ENCODE peak calls at places on chromosomes 1 and 21, in six cellular contexts. One of them, this sample, is unnamed.
A peak's percentile ranks its signal among the peaks of the same experiment; 100 is the strongest.

GRCh38 chr1:12622506-12622905 is 4.5 kb upstream of the DHRS3 start:
- DNase-seq in HEK293T: no peak
- DNase-seq in smooth muscle cell of the brain vasculature: no peak
- DNase-seq in AG09319: no peak
- DNase-seq in activated CD4-positive, alpha-beta T cell treated with anti-CD3 and anti-CD28 coated beads, Interleukin-2, amount 50 U/mL, for 1 hour: no peak
- DNase-seq in NCI-H1092: no peak
- DNase-seq in this sample: no peak

GRCh38 chr1:160208179-160209040 is 3.2 kb downstream of the PEA15 start:
- DNase-seq in HEK293T: no peak
- DNase-seq in smooth muscle cell of the brain vasculature: no peak
- DNase-seq in AG09319: no peak
- DNase-seq in activated CD4-positive, alpha-beta T cell treated with anti-CD3 and anti-CD28 coated beads, Interleukin-2, amount 50 U/mL, for 1 hour: no peak
- DNase-seq in NCI-H1092: no peak
- DNase-seq in this sample: no peak

GRCh38 chr1:179445593-179445992 is 79.8 kb downstream of the AXDND1 start:
- DNase-seq in HEK293T: no peak
- DNase-seq in smooth muscle cell of the brain vasculature: no peak
- DNase-seq in AG09319: no peak
- DNase-seq in activated CD4-positive, alpha-beta T cell treated with anti-CD3 and anti-CD28 coated beads, Interleukin-2, amount 50 U/mL, for 1 hour: no peak
- DNase-seq in NCI-H1092: no peak
- DNase-seq in this sample: no peak

GRCh38 chr1:1407101-1407956 is at the start of gene MRPL20:
- DNase-seq in HEK293T: peak; percentile 93
- DNase-seq in smooth muscle cell of the brain vasculature: peak; percentile 67
- DNase-seq in AG09319: peak; percentile 58
- DNase-seq in activated CD4-positive, alpha-beta T cell treated with anti-CD3 and anti-CD28 coated beads, Interleukin-2, amount 50 U/mL, for 1 hour: peak; percentile 96
- DNase-seq in NCI-H1092: peak; percentile 83
- DNase-seq in this sample: peak; percentile 87

GRCh38 chr1:245045087-245045881 is 109.5 kb upstream of the KIF26B start:
- DNase-seq in HEK293T: no peak
- DNase-seq in smooth muscle cell of the brain vasculature: no peak
- DNase-seq in AG09319: no peak
- DNase-seq in activated CD4-positive, alpha-beta T cell treated with anti-CD3 and anti-CD28 coated beads, Interleukin-2, amount 50 U/mL, for 1 hour: no peak
- DNase-seq in NCI-H1092: no peak
- DNase-seq in this sample: no peak

GRCh38 chr21:28473530-28474225 is 519.0 kb downstream of the LTN1 start:
- DNase-seq in HEK293T: no peak
- DNase-seq in smooth muscle cell of the brain vasculature: no peak
- DNase-seq in AG09319: no peak
- DNase-seq in activated CD4-positive, alpha-beta T cell treated with anti-CD3 and anti-CD28 coated beads, Interleukin-2, amount 50 U/mL, for 1 hour: no peak
- DNase-seq in NCI-H1092: no peak
- DNase-seq in this sample: no peak

GRCh38 chr1:93028542-93028941 is 50.5 kb upstream of the MTF2 start:
- DNase-seq in HEK293T: no peak
- DNase-seq in smooth muscle cell of the brain vasculature: no peak
- DNase-seq in AG09319: no peak
- DNase-seq in activated CD4-positive, alpha-beta T cell treated with anti-CD3 and anti-CD28 coated beads, Interleukin-2, amount 50 U/mL, for 1 hour: no peak
- DNase-seq in NCI-H1092: no peak
- DNase-seq in this sample: no peak

GRCh38 chr21:33896691-33897090 is 18.9 kb downstream of the ATP5PO start:
- DNase-seq in HEK293T: no peak
- DNase-seq in smooth muscle cell of the brain vasculature: no peak
- DNase-seq in AG09319: no peak
- DNase-seq in activated CD4-positive, alpha-beta T cell treated with anti-CD3 and anti-CD28 coated beads, Interleukin-2, amount 50 U/mL, for 1 hour: no peak
- DNase-seq in NCI-H1092: no peak
- DNase-seq in this sample: no peak

GRCh38 chr1:10189659-10190058 is 20.7 kb upstream of the KIF1B start:
- DNase-seq in HEK293T: no peak
- DNase-seq in smooth muscle cell of the brain vasculature: no peak
- DNase-seq in AG09319: no peak
- DNase-seq in activated CD4-positive, alpha-beta T cell treated with anti-CD3 and anti-CD28 coated beads, Interleukin-2, amount 50 U/mL, for 1 hour: no peak
- DNase-seq in NCI-H1092: no peak
- DNase-seq in this sample: no peak

GRCh38 chr1:13585996-13586395 is 2.4 kb downstream of the PDPN start:
- DNase-seq in HEK293T: no peak
- DNase-seq in smooth muscle cell of the brain vasculature: no peak
- DNase-seq in AG09319: no peak
- DNase-seq in activated CD4-positive, alpha-beta T cell treated with anti-CD3 and anti-CD28 coated beads, Interleukin-2, amount 50 U/mL, for 1 hour: no peak
- DNase-seq in NCI-H1092: no peak
- DNase-seq in this sample: no peak

GRCh38 chr1:232034547-232034946 is 408.0 kb downstream of the DISC1 start:
- DNase-seq in HEK293T: no peak
- DNase-seq in smooth muscle cell of the brain vasculature: no peak
- DNase-seq in AG09319: peak; percentile 16
- DNase-seq in activated CD4-positive, alpha-beta T cell treated with anti-CD3 and anti-CD28 coated beads, Interleukin-2, amount 50 U/mL, for 1 hour: no peak
- DNase-seq in NCI-H1092: no peak
- DNase-seq in this sample: no peak

GRCh38 chr1:201760516-201760915 is 68.4 kb upstream of the IPO9 start:
- DNase-seq in HEK293T: no peak
- DNase-seq in smooth muscle cell of the brain vasculature: no peak
- DNase-seq in AG09319: no peak
- DNase-seq in activated CD4-positive, alpha-beta T cell treated with anti-CD3 and anti-CD28 coated beads, Interleukin-2, amount 50 U/mL, for 1 hour: no peak
- DNase-seq in NCI-H1092: no peak
- DNase-seq in this sample: no peak

GRCh38 chr1:70140343-70140742 is 65.0 kb downstream of the LRRC40 start:
- DNase-seq in HEK293T: no peak
- DNase-seq in smooth muscle cell of the brain vasculature: no peak
- DNase-seq in AG09319: peak; percentile 70
- DNase-seq in activated CD4-positive, alpha-beta T cell treated with anti-CD3 and anti-CD28 coated beads, Interleukin-2, amount 50 U/mL, for 1 hour: no peak
- DNase-seq in NCI-H1092: no peak
- DNase-seq in this sample: no peak

GRCh38 chr1:81549588-81550127 is 251.1 kb upstream of the ADGRL2 start:
- DNase-seq in HEK293T: peak; percentile 55
- DNase-seq in smooth muscle cell of the brain vasculature: peak; percentile 20
- DNase-seq in AG09319: peak; percentile 11
- DNase-seq in activated CD4-positive, alpha-beta T cell treated with anti-CD3 and anti-CD28 coated beads, Interleukin-2, amount 50 U/mL, for 1 hour: no peak
- DNase-seq in NCI-H1092: peak; percentile 36
- DNase-seq in this sample: no peak

GRCh38 chr1:46181343-46182260 is 5.3 kb upstream of the P3R3URF start:
- DNase-seq in HEK293T: no peak
- DNase-seq in smooth muscle cell of the brain vasculature: no peak
- DNase-seq in AG09319: peak; percentile 54
- DNase-seq in activated CD4-positive, alpha-beta T cell treated with anti-CD3 and anti-CD28 coated beads, Interleukin-2, amount 50 U/mL, for 1 hour: no peak
- DNase-seq in NCI-H1092: no peak
- DNase-seq in this sample: peak; percentile 60

GRCh38 chr1:89472253-89472652 is 52.4 kb upstream of the LRRC8B start:
- DNase-seq in HEK293T: no peak
- DNase-seq in smooth muscle cell of the brain vasculature: no peak
- DNase-seq in AG09319: no peak
- DNase-seq in activated CD4-positive, alpha-beta T cell treated with anti-CD3 and anti-CD28 coated beads, Interleukin-2, amount 50 U/mL, for 1 hour: no peak
- DNase-seq in NCI-H1092: no peak
- DNase-seq in this sample: no peak

GRCh38 chr1:58839871-58840835 is 56.3 kb upstream of the JUN start:
- DNase-seq in HEK293T: no peak
- DNase-seq in smooth muscle cell of the brain vasculature: no peak
- DNase-seq in AG09319: peak; percentile 69
- DNase-seq in activated CD4-positive, alpha-beta T cell treated with anti-CD3 and anti-CD28 coated beads, Interleukin-2, amount 50 U/mL, for 1 hour: no peak
- DNase-seq in NCI-H1092: no peak
- DNase-seq in this sample: no peak

GRCh38 chr1:17645512-17645911 is 106.0 kb downstream of the ARHGEF10L start:
- DNase-seq in HEK293T: no peak
- DNase-seq in smooth muscle cell of the brain vasculature: no peak
- DNase-seq in AG09319: no peak
- DNase-seq in activated CD4-positive, alpha-beta T cell treated with anti-CD3 and anti-CD28 coated beads, Interleukin-2, amount 50 U/mL, for 1 hour: no peak
- DNase-seq in NCI-H1092: no peak
- DNase-seq in this sample: no peak

GRCh38 chr1:230807551-230808267 is 60.5 kb downstream of the CAPN9 start:
- DNase-seq in HEK293T: no peak
- DNase-seq in smooth muscle cell of the brain vasculature: no peak
- DNase-seq in AG09319: no peak
- DNase-seq in activated CD4-positive, alpha-beta T cell treated with anti-CD3 and anti-CD28 coated beads, Interleukin-2, amount 50 U/mL, for 1 hour: no peak
- DNase-seq in NCI-H1092: no peak
- DNase-seq in this sample: no peak

GRCh38 chr1:89200668-89201488 is 2.1 kb upstream of the GBP4 start:
- DNase-seq in HEK293T: no peak
- DNase-seq in smooth muscle cell of the brain vasculature: no peak
- DNase-seq in AG09319: no peak
- DNase-seq in activated CD4-positive, alpha-beta T cell treated with anti-CD3 and anti-CD28 coated beads, Interleukin-2, amount 50 U/mL, for 1 hour: no peak
- DNase-seq in NCI-H1092: no peak
- DNase-seq in this sample: no peak

GRCh38 chr1:31787261-31787660 is 23.1 kb upstream of the ADGRB2 start:
- DNase-seq in HEK293T: no peak
- DNase-seq in smooth muscle cell of the brain vasculature: no peak
- DNase-seq in AG09319: no peak
- DNase-seq in activated CD4-positive, alpha-beta T cell treated with anti-CD3 and anti-CD28 coated beads, Interleukin-2, amount 50 U/mL, for 1 hour: no peak
- DNase-seq in NCI-H1092: no peak
- DNase-seq in this sample: no peak

GRCh38 chr1:5911871-5912271 is 80.4 kb downstream of the NPHP4 start:
- DNase-seq in HEK293T: no peak
- DNase-seq in smooth muscle cell of the brain vasculature: no peak
- DNase-seq in AG09319: no peak
- DNase-seq in activated CD4-positive, alpha-beta T cell treated with anti-CD3 and anti-CD28 coated beads, Interleukin-2, amount 50 U/mL, for 1 hour: no peak
- DNase-seq in NCI-H1092: no peak
- DNase-seq in this sample: no peak

GRCh38 chr1:243346016-243346415 is 90.2 kb downstream of the SDCCAG8 start:
- DNase-seq in HEK293T: no peak
- DNase-seq in smooth muscle cell of the brain vasculature: no peak
- DNase-seq in AG09319: no peak
- DNase-seq in activated CD4-positive, alpha-beta T cell treated with anti-CD3 and anti-CD28 coated beads, Interleukin-2, amount 50 U/mL, for 1 hour: no peak
- DNase-seq in NCI-H1092: no peak
- DNase-seq in this sample: no peak

GRCh38 chr21:30563072-30563471 is 2.0 kb upstream of the KRTAP19-7 start:
- DNase-seq in HEK293T: no peak
- DNase-seq in smooth muscle cell of the brain vasculature: no peak
- DNase-seq in AG09319: no peak
- DNase-seq in activated CD4-positive, alpha-beta T cell treated with anti-CD3 and anti-CD28 coated beads, Interleukin-2, amount 50 U/mL, for 1 hour: no peak
- DNase-seq in NCI-H1092: no peak
- DNase-seq in this sample: no peak

GRCh38 chr1:164774413-164774812 is 215.4 kb downstream of the PBX1 start:
- DNase-seq in HEK293T: no peak
- DNase-seq in smooth muscle cell of the brain vasculature: no peak
- DNase-seq in AG09319: no peak
- DNase-seq in activated CD4-positive, alpha-beta T cell treated with anti-CD3 and anti-CD28 coated beads, Interleukin-2, amount 50 U/mL, for 1 hour: no peak
- DNase-seq in NCI-H1092: no peak
- DNase-seq in this sample: no peak